ENCODE peak calls at places on chromosomes 4 and X, in ten cellular contexts. O is cortex of kidney; X is left cardiac atrium; H is stimulated activated naive CD4-positive, alpha-beta T cell; G is nucleus accumbens; D is putamen; M is mammary epithelial cell; C is AG04449; Q is NCI-H748 treated with DMSO at 0.1 percent for 48 hours; Y is Calu3. W is an unnamed sample.

GRCh38 chrX:63128509-63128908 is 222.6 kb downstream of the SPIN4 start:
- DNase-seq in Y (peak; percentile 16), O (no peak), X (peak; percentile 21), H (no peak), Q (no peak), D (no peak), G (no peak), M (peak; percentile 20), C (no peak), W (peak; percentile 17)

GRCh38 chr4:78653655-78654054 is 102.1 kb downstream of the ANXA3 start:
- DNase-seq in C (no peak), Q (no peak), X (no peak), O (no peak), H (no peak), D (no peak), M (no peak), Y (no peak), G (no peak), W (no peak)

GRCh38 chr4:139633661-139634060 is 32.0 kb upstream of the MGST2 start:
- DNase-seq in X (no peak), Y (peak; percentile 21), H (no peak), O (no peak), M (no peak), G (peak; percentile 3), Q (no peak), D (no peak), C (no peak), W (peak; percentile 54)

GRCh38 chrX:108246304-108246954 is 154.9 kb downstream of the ATG4A start:
- DNase-seq in M (no peak), C (no peak), H (no peak), Y (no peak), O (no peak), D (no peak), Q (no peak), X (no peak), G (no peak), W (no peak)

GRCh38 chr4:24121395-24122175 is 231.7 kb upstream of the PPARGC1A start:
- DNase-seq in D (peak; percentile 64), Y (no peak), O (no peak), H (no peak), X (no peak), M (no peak), Q (no peak), G (no peak), C (no peak), W (peak; percentile 25)

GRCh38 chrX:16671005-16671404 is 21.0 kb downstream of the S100G start:
- DNase-seq in C (no peak), X (no peak), M (peak; percentile 25), G (no peak), Q (peak; percentile 7), D (peak; percentile 49), Y (peak; percentile 5), O (no peak), H (peak; percentile 44), W (peak; percentile 78)

GRCh38 chrX:101171883-101172400 is 47.6 kb upstream of the DRP2 start:
- DNase-seq in M (no peak), O (no peak), G (no peak), H (no peak), C (no peak), Q (no peak), D (no peak), Y (no peak), X (no peak), W (no peak)

GRCh38 chr4:76589872-76590846 is 155.1 kb downstream of the SHROOM3 start:
- DNase-seq in O (no peak), G (no peak), X (peak; percentile 33), D (no peak), Q (no peak), H (no peak), Y (peak; percentile 68), C (peak; percentile 86), M (peak; percentile 75), W (no peak)

GRCh38 chr4:8362483-8362882 is 78.0 kb downstream of the ACOX3 start:
- DNase-seq in M (peak; percentile 56), Y (no peak), O (no peak), D (no peak), H (no peak), Q (no peak), C (no peak), G (no peak), X (no peak), W (no peak)

GRCh38 chr4:184765473-184766346 is 31.8 kb upstream of the CENPU start:
- DNase-seq in G (no peak), Y (no peak), C (no peak), M (no peak), H (no peak), X (no peak), O (no peak), D (no peak), Q (no peak), W (no peak)

GRCh38 chr4:21226637-21227538 is 526.6 kb downstream of the PACRGL start:
- DNase-seq in H (no peak), M (no peak), Y (no peak), C (no peak), O (no peak), X (no peak), Q (no peak), G (no peak), D (no peak), W (no peak)

GRCh38 chr4:154490589-154491340 is 834 bp downstream of the DCHS2 start:
- DNase-seq in O (no peak), H (no peak), Y (no peak), M (no peak), D (no peak), G (no peak), C (no peak), X (no peak), Q (no peak), W (no peak)

GRCh38 chr4:159178147-159178541 is 75.3 kb downstream of the RAPGEF2 start:
- DNase-seq in D (no peak), H (no peak), C (peak; percentile 10), X (no peak), Q (no peak), Y (no peak), M (no peak), G (no peak), O (no peak), W (no peak)